ENCODE peak calls at places on chromosomes 12 and 14, in nine cellular contexts. I is AG04449, H is renal cortical epithelial cell, G is dorsolateral prefrontal cortex, U is transverse colon, N is anterior cingulate cortex, O is fibroblast of lung, M is HuH-7, Q is NCI-H69. Z is an unnamed sample.

GRCh38 chr14:97538749-97539388 is 741.7 kb downstream of the VRK1 start:
- DNase-seq in I (no peak), H (no peak), G (no peak), U (no peak), N (no peak), O (no peak), M (no peak), Q (no peak), Z (no peak)

GRCh38 chr12:4269279-4269991 is 4.1 kb upstream of the CCND2 start:
- DNase-seq in I (no peak), H (no peak), G (no peak), U (peak), N (peak), O (peak), M (no peak), Q (peak), Z (peak)

GRCh38 chr12:44654641-44655625 is 221.2 kb downstream of the NELL2 start:
- DNase-seq in I (no peak), H (no peak), G (no peak), U (no peak), N (peak), O (no peak), M (no peak), Q (peak), Z (no peak)

GRCh38 chr12:53949631-53950440 is 4.9 kb upstream of the HOXC12 start:
- DNase-seq in I (no peak), H (no peak), G (no peak), U (no peak), N (no peak), O (no peak), M (peak), Q (peak), Z (no peak)

GRCh38 chr12:19546027-19546426 is 106.7 kb downstream of the AEBP2 start:
- DNase-seq in I (no peak), H (no peak), G (no peak), U (no peak), N (no peak), O (peak), M (no peak), Q (no peak), Z (peak)

GRCh38 chr14:68729556-68729955 is 63.3 kb downstream of the ZFP36L1 start:
- DNase-seq in I (no peak), H (no peak), G (no peak), U (no peak), N (no peak), O (no peak), M (no peak), Q (no peak), Z (peak)

GRCh38 chr14:61145903-61146411 is 135.2 kb downstream of the TMEM30B start:
- DNase-seq in I (peak), H (peak), G (no peak), U (no peak), N (no peak), O (peak), M (no peak), Q (peak), Z (no peak)

GRCh38 chr12:118780939-118781338 is 200.4 kb upstream of the SRRM4 start:
- DNase-seq in I (no peak), H (no peak), G (no peak), U (no peak), N (no peak), O (no peak), M (no peak), Q (no peak), Z (no peak)

GRCh38 chr12:15770581-15770980 is 18.6 kb downstream of the EPS8 start:
- DNase-seq in I (no peak), H (no peak), G (no peak), U (no peak), N (no peak), O (no peak), M (no peak), Q (no peak), Z (no peak)

GRCh38 chr12:95096852-95097251 is 23.4 kb upstream of the NR2C1 start:
- DNase-seq in I (no peak), H (no peak), G (no peak), U (no peak), N (peak), O (no peak), M (no peak), Q (peak), Z (no peak)

GRCh38 chr12:109706747-109707469 is 6.7 kb upstream of the FAM222A start:
- DNase-seq in I (no peak), H (no peak), G (no peak), U (peak), N (no peak), O (no peak), M (peak), Q (peak), Z (no peak)

GRCh38 chr14:37093364-37093763 is 79.0 kb downstream of the SLC25A21 start:
- DNase-seq in I (no peak), H (no peak), G (no peak), U (no peak), N (no peak), O (no peak), M (no peak), Q (peak), Z (no peak)

GRCh38 chr14:96100171-96101064 is 61.3 kb downstream of the C14orf132 start:
- DNase-seq in I (no peak), H (peak), G (peak), U (peak), N (peak), O (peak), M (peak), Q (peak), Z (peak)

GRCh38 chr14:99742509-99743487 is 50.4 kb upstream of the EML1 start:
- DNase-seq in I (no peak), H (no peak), G (no peak), U (no peak), N (no peak), O (no peak), M (no peak), Q (no peak), Z (no peak)

GRCh38 chr12:5305861-5306545 is 125.9 kb upstream of the NTF3 start:
- DNase-seq in I (no peak), H (no peak), G (no peak), U (no peak), N (no peak), O (no peak), M (no peak), Q (no peak), Z (no peak)

GRCh38 chr14:65180725-65181025 is 78.4 kb upstream of the MAX start:
- DNase-seq in I (no peak), H (no peak), G (no peak), U (no peak), N (no peak), O (no peak), M (no peak), Q (no peak), Z (no peak)

GRCh38 chr12:30898846-30899245 is 27.7 kb upstream of the TSPAN11 start:
- DNase-seq in I (no peak), H (no peak), G (no peak), U (no peak), N (no peak), O (no peak), M (no peak), Q (no peak), Z (no peak)

GRCh38 chr12:57722716-57723629 is 15.6 kb downstream of the AGAP2 start:
- DNase-seq in I (no peak), H (no peak), G (no peak), U (no peak), N (no peak), O (no peak), M (no peak), Q (peak), Z (no peak)

GRCh38 chr12:127722651-127723050 is 544.3 kb upstream of the TMEM132C start:
- DNase-seq in I (no peak), H (no peak), G (no peak), U (no peak), N (no peak), O (no peak), M (no peak), Q (no peak), Z (no peak)

GRCh38 chr12:49552014-49552413 is 13.2 kb downstream of the KCNH3 start:
- DNase-seq in I (no peak), H (peak), G (no peak), U (no peak), N (peak), O (no peak), M (no peak), Q (peak), Z (no peak)

GRCh38 chr14:20662968-20663731 is 21.2 kb upstream of the RNASE4 start:
- DNase-seq in I (no peak), H (peak), G (no peak), U (peak), N (no peak), O (peak), M (peak), Q (peak), Z (peak)

Z was measured in endothelial cell of umbilical vein.